ENCODE peak calls at places on chromosomes 7 and 10, in eight cellular contexts. Y is retina, Q is WTC11, Z is NCI-H2227 treated with DMSO at 0.1 percent for 48 hours, X is left cardiac atrium, J is kidney epithelial cell, L is left colon, F is pancreas. M is an unnamed sample.

GRCh38 chr10:132628966-132629900 is 91.6 kb downstream of the INPP5A start:
- DNase-seq in J (no peak), Y (no peak), X (peak; percentile 18), L (no peak), Q (peak; percentile 9), F (peak; percentile 60), Z (no peak), M (no peak)

GRCh38 chr7:4964506-4964905 is 5.5 kb upstream of the MMD2 start:
- DNase-seq in L (no peak), X (no peak), Q (no peak), F (no peak), Z (no peak), Y (no peak), J (no peak), M (no peak)

GRCh38 chr7:118918556-118918955 is 694.1 kb downstream of the ANKRD7 start:
- DNase-seq in X (no peak), L (no peak), Y (no peak), F (no peak), Z (no peak), J (peak; percentile 7), Q (no peak), M (no peak)

GRCh38 chr10:125135771-125136035 is 24.7 kb downstream of the CTBP2 start:
- DNase-seq in X (no peak), Q (no peak), Z (no peak), F (no peak), Y (no peak), J (no peak), L (no peak), M (no peak)

GRCh38 chr7:45136106-45137060 is 21.2 kb upstream of the RAMP3 start:
- DNase-seq in Z (peak; percentile 71), X (peak; percentile 50), Y (peak; percentile 65), L (peak; percentile 32), F (peak; percentile 30), J (no peak), Q (peak; percentile 52), M (peak; percentile 69)

GRCh38 chr10:132514841-132515521 is 22.6 kb upstream of the INPP5A start:
- DNase-seq in Y (no peak), J (no peak), X (no peak), Z (no peak), Q (no peak), F (peak; percentile 52), L (no peak), M (no peak)

GRCh38 chr10:70617798-70618568 is 15.4 kb upstream of the PRF1 start:
- DNase-seq in X (no peak), L (no peak), Q (no peak), Y (no peak), Z (no peak), J (peak; percentile 56), F (no peak), M (no peak)

GRCh38 chr10:118007773-118008172 is 39.0 kb downstream of the RAB11FIP2 start:
- DNase-seq in L (no peak), J (no peak), Y (no peak), X (no peak), F (no peak), Z (no peak), Q (no peak), M (no peak)

GRCh38 chr7:151599401-151600227 is 79.9 kb upstream of the RHEB start:
- DNase-seq in Q (no peak), Z (no peak), L (no peak), J (peak; percentile 90), F (no peak), Y (no peak), X (no peak), M (no peak)

GRCh38 chr7:87876759-87877234 is 504 bp downstream of the DBF4 start:
- DNase-seq in F (peak; percentile 64), L (peak; percentile 80), Y (no peak), X (peak; percentile 70), Q (peak; percentile 62), J (no peak), Z (peak; percentile 88), M (peak; percentile 56)

GRCh38 chr7:98215561-98216495 is 4.6 kb downstream of the BHLHA15 start:
- DNase-seq in Y (no peak), F (peak; percentile 89), Z (no peak), X (peak; percentile 19), J (no peak), Q (no peak), L (no peak), M (no peak)

GRCh38 chr7:157462840-157463239 is 126.0 kb downstream of the DNAJB6 start:
- DNase-seq in L (no peak), X (no peak), Z (no peak), Q (no peak), Y (no peak), F (no peak), J (no peak), M (no peak)

M was measured in lung.